ENCODE peak calls at places on chromosome 13, in seven cellular contexts. C is IMR-90; Z is BE2C; H is cardiac fibroblast; M is esophagus muscularis mucosa; S is AG09309; I is CD4-positive, CD25-positive, alpha-beta regulatory T cell. E is an unnamed sample.

GRCh38 chr13:101783554-101783953 is 331.1 kb downstream of the ITGBL1 start:
- DNase-seq in C (no peak), Z (no peak), H (no peak), M (no peak), S (no peak), I (no peak), E (no peak)

GRCh38 chr13:101305981-101306411 is 110.3 kb downstream of the NALCN start:
- DNase-seq in C (no peak), Z (peak), H (no peak), M (no peak), S (no peak), I (no peak), E (no peak)

GRCh38 chr13:51981355-51981754 is 29.9 kb downstream of the ATP7B start:
- DNase-seq in C (no peak), Z (no peak), H (peak), M (no peak), S (no peak), I (no peak), E (no peak)

GRCh38 chr13:95714142-95714832 is 37.3 kb downstream of the DNAJC3 start:
- DNase-seq in C (peak), Z (no peak), H (peak), M (no peak), S (peak), I (no peak), E (no peak)

GRCh38 chr13:62320129-62320724 is 904.6 kb upstream of the PCDH20 start:
- DNase-seq in C (peak), Z (peak), H (peak), M (no peak), S (no peak), I (no peak), E (peak)

GRCh38 chr13:62209539-62209938 is 793.9 kb upstream of the PCDH20 start:
- DNase-seq in C (no peak), Z (no peak), H (no peak), M (no peak), S (no peak), I (no peak), E (no peak)

GRCh38 chr13:96492758-96493157 is 402.9 kb downstream of the HS6ST3 start:
- DNase-seq in C (no peak), Z (no peak), H (no peak), M (no peak), S (no peak), I (no peak), E (no peak)

GRCh38 chr13:41746259-41746658 is 214.7 kb downstream of the VWA8 start:
- DNase-seq in C (peak), Z (no peak), H (peak), M (no peak), S (peak), I (no peak), E (no peak)

GRCh38 chr13:31913459-31913858 is 118.1 kb upstream of the FRY start:
- DNase-seq in C (no peak), Z (no peak), H (peak), M (no peak), S (peak), I (no peak), E (no peak)

GRCh38 chr13:51945149-51945548 is 66.1 kb downstream of the ATP7B start:
- DNase-seq in C (no peak), Z (no peak), H (no peak), M (no peak), S (no peak), I (no peak), E (no peak)

GRCh38 chr13:49220035-49220855 is at the start of gene MLNR:
- DNase-seq in C (no peak), Z (peak), H (peak), M (no peak), S (no peak), I (peak), E (no peak)

GRCh38 chr13:25633108-25633507 is 261.3 kb downstream of the ATP8A2 start:
- DNase-seq in C (no peak), Z (no peak), H (no peak), M (no peak), S (no peak), I (no peak), E (no peak)

GRCh38 chr13:29845440-29846056 is 4.9 kb downstream of the UBL3 start:
- DNase-seq in C (peak), Z (no peak), H (peak), M (no peak), S (no peak), I (peak), E (no peak)

GRCh38 chr13:30739646-30740642 is 4.6 kb downstream of the ALOX5AP start:
- DNase-seq in C (peak), Z (no peak), H (peak), M (no peak), S (peak), I (peak), E (peak)

GRCh38 chr13:58313219-58313618 is 681.7 kb downstream of the PCDH17 start:
- DNase-seq in C (no peak), Z (no peak), H (no peak), M (no peak), S (no peak), I (no peak), E (no peak)

GRCh38 chr13:32851083-32852064 is 164.8 kb upstream of the KL start:
- DNase-seq in C (no peak), Z (no peak), H (no peak), M (peak), S (no peak), I (no peak), E (no peak)

GRCh38 chr13:111911141-111911720 is 155.7 kb upstream of the SOX1 start:
- DNase-seq in C (no peak), Z (no peak), H (no peak), M (peak), S (no peak), I (no peak), E (no peak)

GRCh38 chr13:36163809-36164308 is 32.7 kb upstream of the DCLK1 start:
- DNase-seq in C (peak), Z (peak), H (peak), M (peak), S (peak), I (no peak), E (no peak)

GRCh38 chr13:102440259-102440936 is 38.5 kb upstream of the FGF14 start:
- DNase-seq in C (no peak), Z (peak), H (no peak), M (no peak), S (no peak), I (no peak), E (no peak)

GRCh38 chr13:79011179-79011578 is 352.2 kb upstream of the OBI1 start:
- DNase-seq in C (no peak), Z (no peak), H (no peak), M (no peak), S (no peak), I (no peak), E (no peak)

GRCh38 chr13:105033999-105034398 is 1501.5 kb downstream of the EFNB2 start:
- DNase-seq in C (no peak), Z (no peak), H (no peak), M (no peak), S (no peak), I (no peak), E (no peak)

GRCh38 chr13:53151692-53152421 is 123.2 kb downstream of the OLFM4 start:
- DNase-seq in C (peak), Z (peak), H (peak), M (no peak), S (no peak), I (peak), E (peak)

GRCh38 chr13:69204620-69205019 is 903.0 kb upstream of the ATXN8OS start:
- DNase-seq in C (no peak), Z (no peak), H (no peak), M (no peak), S (no peak), I (no peak), E (no peak)

GRCh38 chr13:33172400-33172799 is 113.2 kb downstream of the STARD13 start:
- DNase-seq in C (no peak), Z (no peak), H (no peak), M (no peak), S (no peak), I (no peak), E (no peak)

GRCh38 chr13:110618780-110619179 is 3.4 kb downstream of the NAXD start:
- DNase-seq in C (no peak), Z (no peak), H (no peak), M (no peak), S (no peak), I (no peak), E (no peak)

GRCh38 chr13:28031220-28031903 is 42.9 kb upstream of the URAD start:
- DNase-seq in C (no peak), Z (no peak), H (no peak), M (no peak), S (no peak), I (no peak), E (no peak)

GRCh38 chr13:51125495-51126226 is 14.6 kb upstream of the C13orf42 start:
- DNase-seq in C (peak), Z (peak), H (peak), M (peak), S (peak), I (peak), E (peak)

GRCh38 chr13:94324409-94325147 is 154.9 kb downstream of the DCT start:
- DNase-seq in C (no peak), Z (no peak), H (no peak), M (peak), S (no peak), I (no peak), E (no peak)

GRCh38 chr13:51240178-51240577 is 18.0 kb downstream of the FAM124A start:
- DNase-seq in C (no peak), Z (no peak), H (no peak), M (no peak), S (no peak), I (no peak), E (no peak)

GRCh38 chr13:33217256-33217655 is 68.3 kb downstream of the STARD13 start:
- DNase-seq in C (no peak), Z (peak), H (no peak), M (peak), S (no peak), I (no peak), E (no peak)

GRCh38 chr13:93039131-93039530 is 187.5 kb upstream of the GPC6 start:
- DNase-seq in C (peak), Z (no peak), H (peak), M (no peak), S (peak), I (no peak), E (no peak)

GRCh38 chr13:110638253-110638652 is 22.9 kb downstream of the NAXD start:
- DNase-seq in C (no peak), Z (no peak), H (no peak), M (no peak), S (no peak), I (no peak), E (no peak)

GRCh38 chr13:49356224-49356623 is 87.6 kb downstream of the CAB39L start:
- DNase-seq in C (peak), Z (no peak), H (peak), M (no peak), S (peak), I (no peak), E (no peak)

GRCh38 chr13:97198753-97199152 is 23.4 kb upstream of the MBNL2 start:
- DNase-seq in C (no peak), Z (no peak), H (no peak), M (no peak), S (no peak), I (no peak), E (no peak)

GRCh38 chr13:51995677-51996551 is 15.3 kb downstream of the ATP7B start:
- DNase-seq in C (no peak), Z (no peak), H (peak), M (no peak), S (peak), I (no peak), E (no peak)

GRCh38 chr13:110005563-110005962 is 219.2 kb upstream of the IRS2 start:
- DNase-seq in C (no peak), Z (no peak), H (no peak), M (no peak), S (no peak), I (no peak), E (no peak)

GRCh38 chr13:46751811-46752635 is 44.9 kb downstream of the ESD start:
- DNase-seq in C (peak), Z (no peak), H (no peak), M (no peak), S (peak), I (peak), E (peak)

GRCh38 chr13:33441015-33441414 is 155.5 kb upstream of the STARD13 start:
- DNase-seq in C (peak), Z (peak), H (peak), M (no peak), S (no peak), I (no peak), E (peak)

GRCh38 chr13:50149932-50150331 is 134.7 kb downstream of the KCNRG start:
- DNase-seq in C (no peak), Z (peak), H (peak), M (no peak), S (no peak), I (no peak), E (no peak)

DNA sequence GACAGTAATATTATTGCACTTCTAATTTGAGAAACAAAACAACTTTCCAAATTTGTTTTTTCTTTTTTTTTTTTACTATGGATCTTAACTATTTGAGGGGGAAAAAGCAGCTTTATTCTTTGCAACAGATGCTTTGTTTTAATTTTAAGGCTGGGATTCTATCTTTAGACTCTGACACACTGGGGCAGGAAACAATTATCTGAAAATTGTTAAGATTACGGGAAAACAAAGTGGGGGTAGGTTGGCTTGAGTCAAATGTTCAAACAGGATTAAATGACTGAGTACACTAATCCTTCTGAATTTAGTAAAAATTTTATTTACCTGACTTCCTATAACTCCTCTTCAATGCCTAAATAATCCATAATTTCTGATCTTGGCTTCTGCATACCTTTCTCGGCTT is 543.2 kb downstream of the SLITRK6 start:
- DNase-seq in C (no peak), Z (no peak), H (peak), M (no peak), S (no peak), I (no peak), E (no peak)
- H3K4me3 ChIP-seq in C (no peak), Z (no peak), H (no peak), M (no peak), S (no peak), I (no peak), E (no peak)

GRCh38 chr13:99237981-99238662 is 20.1 kb downstream of the GPR18 start:
- DNase-seq in C (no peak), Z (no peak), H (no peak), M (no peak), S (no peak), I (peak), E (no peak)
- H3K4me3 ChIP-seq in C (no peak), Z (no peak), H (no peak), M (no peak), S (no peak), I (peak), E (no peak)

DNA sequence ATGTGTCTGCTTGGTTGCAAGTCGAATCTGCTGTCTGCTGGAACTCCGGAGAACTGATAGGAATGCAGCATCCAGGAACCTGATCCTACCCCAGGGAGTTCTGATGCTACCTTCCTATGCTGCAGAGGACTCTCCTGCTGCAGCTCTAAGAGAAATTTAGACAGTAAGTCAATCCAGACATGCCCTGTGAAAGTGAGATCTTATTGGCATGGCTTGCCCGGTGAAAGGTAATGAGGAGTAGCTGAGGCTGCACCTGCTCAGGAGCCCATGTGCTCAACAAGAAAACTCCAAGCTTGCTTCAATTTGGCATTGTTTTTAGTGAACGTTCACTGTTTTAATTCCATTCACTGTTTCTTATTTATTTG is 217.3 kb upstream of the SERP2 start:
- DNase-seq in C (no peak), Z (no peak), H (no peak), M (peak), S (no peak), I (no peak), E (no peak)
- H3K4me3 ChIP-seq in C (no peak), Z (no peak), H (no peak), M (peak), S (no peak), I (no peak), E (no peak)

GRCh38 chr13:39601636-39602035 is 1.4 kb downstream of the LHFPL6 start:
- DNase-seq in C (no peak), Z (no peak), H (no peak), M (no peak), S (no peak), I (no peak), E (no peak)
- H3K4me3 ChIP-seq in C (peak), Z (no peak), H (peak), M (peak), S (peak), I (no peak), E (no peak)

GRCh38 chr13:108215428-108215827 is at the start of gene LIG4:
- DNase-seq in C (peak), Z (peak), H (peak), M (peak), S (peak), I (peak), E (peak)

GRCh38 chr13:108212901-108213300 is 2.4 kb downstream of the LIG4 start:
- DNase-seq in C (no peak), Z (no peak), H (no peak), M (no peak), S (no peak), I (no peak), E (peak)

GRCh38 chr13:108214511-108215383 is 589 bp downstream of the LIG4 start:
- DNase-seq in C (no peak), Z (peak), H (peak), M (no peak), S (no peak), I (no peak), E (peak)

GRCh38 chr13:108218044-108218974 is at the start of gene ABHD13:
- DNase-seq in C (peak), Z (peak), H (peak), M (peak), S (peak), I (peak), E (peak)

DNA sequence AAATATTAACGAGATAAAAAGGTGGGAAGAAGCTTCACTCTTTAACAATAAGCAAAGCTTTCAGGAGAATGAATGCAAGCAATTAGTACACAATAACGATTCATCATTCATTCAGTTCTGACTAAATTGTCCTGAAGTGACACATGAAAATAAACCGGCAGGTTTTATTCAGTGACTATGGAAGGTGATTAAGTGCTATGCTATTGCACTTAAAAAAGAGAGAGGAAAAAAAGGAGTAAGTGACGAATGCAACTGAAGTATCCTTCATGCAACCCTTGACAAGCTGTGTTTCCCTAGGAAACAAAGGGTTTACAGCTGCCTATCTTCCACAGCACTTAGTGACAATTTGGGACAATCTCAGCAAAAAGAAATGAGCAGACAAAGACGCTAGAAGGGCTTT is 1.4 kb downstream of the LIG4 start:
- DNase-seq in C (peak), Z (no peak), H (no peak), M (no peak), S (no peak), I (no peak), E (peak)
- H3K4me3 ChIP-seq in C (peak), Z (peak), H (peak), M (peak), S (peak), I (no peak), E (peak)

GRCh38 chr13:113448545-113448884 is 4.8 kb downstream of the ADPRHL1 start:
- DNase-seq in C (no peak), Z (no peak), H (no peak), M (no peak), S (no peak), I (no peak), E (no peak)
- H3K4me3 ChIP-seq in C (no peak), Z (no peak), H (no peak), M (peak), S (no peak), I (no peak), E (peak)

DNA sequence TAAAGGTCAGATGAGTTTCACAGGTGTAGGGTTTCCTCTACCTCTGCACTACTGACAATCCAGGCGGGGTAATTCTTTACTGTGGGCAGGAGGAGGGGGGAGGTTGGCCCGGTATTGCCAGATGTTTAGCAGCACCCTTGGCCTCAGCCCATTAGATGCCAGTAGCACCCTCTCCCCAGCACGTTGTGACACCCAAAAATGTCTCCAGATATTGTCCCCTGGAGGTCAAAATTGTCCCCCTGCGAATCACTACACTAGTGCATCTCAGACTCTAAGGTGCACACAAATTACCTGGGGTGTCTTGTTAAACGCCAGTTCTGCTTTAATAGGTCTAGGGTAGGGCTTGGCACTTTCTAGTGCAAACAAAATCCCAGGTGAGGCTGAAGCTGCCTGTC is 3.4 kb upstream of the UBAC2 start:
- DNase-seq in C (no peak), Z (no peak), H (no peak), M (no peak), S (no peak), I (no peak), E (no peak)
- H3K4me3 ChIP-seq in C (no peak), Z (no peak), H (no peak), M (no peak), S (no peak), I (no peak), E (no peak)

DNA sequence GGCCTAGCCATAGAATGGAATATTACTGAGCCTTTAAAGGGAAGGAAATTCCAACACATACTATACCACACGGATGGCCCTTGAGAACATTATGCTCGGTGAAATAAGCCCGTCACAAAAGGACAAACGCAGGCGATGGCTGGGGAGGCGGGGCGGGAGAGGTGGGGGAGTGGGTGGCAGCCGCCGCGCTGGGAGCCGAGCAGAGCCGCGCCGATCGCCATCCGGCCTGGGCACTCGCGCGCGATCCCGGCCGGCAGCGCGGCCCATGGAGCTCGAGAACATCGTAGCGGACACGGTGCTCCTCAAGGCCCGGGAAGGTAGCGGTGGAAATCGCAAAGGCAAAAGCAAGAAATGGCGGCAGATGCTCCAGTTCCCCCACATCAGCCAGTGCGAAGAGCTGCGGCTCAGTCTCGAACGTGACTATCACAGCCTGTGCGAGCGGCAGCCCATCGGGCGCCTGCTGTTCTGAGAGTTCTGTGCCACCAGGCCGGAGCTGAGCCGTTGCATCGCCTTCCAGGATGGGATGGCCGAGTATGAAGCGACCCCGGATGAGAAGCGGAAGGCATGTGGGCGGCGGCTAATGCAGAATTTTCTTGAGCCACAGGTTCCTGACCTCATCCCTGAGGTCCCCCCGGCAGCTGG is 140.1 kb downstream of the ZDHHC20 start:
- DNase-seq in C (no peak), Z (no peak), H (no peak), M (no peak), S (no peak), I (no peak), E (no peak)
- H3K4me3 ChIP-seq in C (peak), Z (no peak), H (peak), M (peak), S (no peak), I (no peak), E (no peak)